ENCODE peak calls at places on chromosomes 5 and 9, in six cellular contexts. P is AG04450; D is NCI-H524; W is stimulated activated CD8-positive, alpha-beta memory T cell treated with anti-CD3 and anti-CD28 coated beads, Interleukin-15, amount 100 ng/mL, for 24 hours; Z is posterior cingulate gyrus; S is HT-29. K is an unnamed sample.

GRCh38 chr5:14471557-14471956 is 110.0 kb upstream of the OTULINL start:
- DNase-seq in S (no peak), D (no peak), Z (no peak), W (no peak), P (no peak), K (no peak)

GRCh38 chr5:134451618-134452505 is 40.2 kb upstream of the CDKN2AIPNL start:
- DNase-seq in P (no peak), Z (no peak), W (no peak), S (peak), D (peak), K (no peak)

GRCh38 chr5:120293796-120294195 is 170.3 kb upstream of the PRR16 start:
- DNase-seq in S (no peak), W (no peak), D (no peak), P (no peak), Z (no peak), K (no peak)

GRCh38 chr5:151315998-151316597 is 12.5 kb upstream of the SLC36A3 start:
- DNase-seq in P (peak), W (peak), Z (peak), D (peak), S (peak), K (peak)

GRCh38 chr5:79845448-79846197 is 145.4 kb downstream of the MTX3 start:
- DNase-seq in Z (no peak), S (no peak), W (no peak), P (peak), D (no peak), K (peak)

GRCh38 chr9:131335356-131335755 is 45.8 kb downstream of the PLPP7 start:
- DNase-seq in W (no peak), S (no peak), P (no peak), Z (no peak), D (no peak), K (no peak)

GRCh38 chr5:88925692-88926490 is 42.9 kb upstream of the MEF2C start:
- DNase-seq in D (no peak), S (no peak), P (peak), Z (no peak), W (no peak), K (no peak)

GRCh38 chr9:127968717-127969383 is 11.9 kb downstream of the EEIG1 start:
- DNase-seq in W (no peak), S (peak), D (no peak), P (peak), Z (peak), K (peak)

GRCh38 chr9:106862946-106863740 is at the start of gene ZNF462:
- DNase-seq in D (peak), W (no peak), S (no peak), Z (peak), P (no peak), K (peak)

GRCh38 chr5:159230657-159231056 is 21.3 kb upstream of the RNF145 start:
- DNase-seq in D (no peak), S (no peak), W (no peak), Z (no peak), P (no peak), K (no peak)

GRCh38 chr5:65213921-65214525 is 267.7 kb downstream of the ADAMTS6 start:
- DNase-seq in Z (no peak), S (peak), P (no peak), D (peak), W (no peak), K (no peak)

GRCh38 chr9:19631181-19631580 is 157.7 kb downstream of the SLC24A2 start:
- DNase-seq in S (peak), W (no peak), D (no peak), P (no peak), Z (no peak), K (no peak)

GRCh38 chr9:114120192-114121014 is 21.3 kb upstream of the KIF12 start:
- DNase-seq in W (no peak), Z (no peak), D (no peak), P (no peak), S (peak), K (no peak)

GRCh38 chr9:73402081-73403028 is 250.7 kb downstream of the ANXA1 start:
- DNase-seq in P (no peak), W (no peak), D (peak), S (no peak), Z (no peak), K (no peak)

GRCh38 chr5:102718819-102719218 is 36.3 kb upstream of the PAM start:
- DNase-seq in S (no peak), P (no peak), Z (no peak), W (no peak), D (no peak), K (no peak)

GRCh38 chr9:126215486-126215885 is 111.1 kb upstream of the MVB12B start:
- DNase-seq in Z (no peak), D (no peak), W (no peak), P (no peak), S (no peak), K (no peak)

GRCh38 chr9:4005896-4006295 is 294.0 kb downstream of the GLIS3 start:
- DNase-seq in D (no peak), S (no peak), P (no peak), W (no peak), Z (no peak), K (no peak)

GRCh38 chr9:110092792-110093191 is 115.2 kb downstream of the C9orf152 start:
- DNase-seq in P (no peak), D (no peak), Z (no peak), W (no peak), S (no peak), K (no peak)

GRCh38 chr9:120692901-120693573 is 21.2 kb downstream of the MEGF9 start:
- DNase-seq in P (no peak), D (no peak), W (no peak), S (no peak), Z (no peak), K (no peak)

GRCh38 chr5:80713640-80714039 is 58.9 kb upstream of the DHFR start:
- DNase-seq in D (no peak), W (no peak), S (no peak), P (no peak), Z (no peak), K (peak)

GRCh38 chr5:111830333-111830732 is 73.3 kb upstream of the NREP start:
- DNase-seq in D (no peak), P (no peak), W (no peak), Z (no peak), S (peak), K (no peak)

GRCh38 chr5:57532513-57533497 is 50.2 kb upstream of the ACTBL2 start:
- DNase-seq in P (no peak), S (no peak), Z (no peak), W (no peak), D (no peak), K (no peak)

GRCh38 chr9:80699551-80699998 is 989.8 kb downstream of the TLE1 start:
- DNase-seq in P (peak), W (no peak), S (no peak), D (no peak), Z (no peak), K (no peak)

GRCh38 chr9:98191615-98192502 is 578 bp downstream of the CORO2A start:
- DNase-seq in Z (no peak), P (no peak), D (peak), W (no peak), S (peak), K (no peak)